ENCODE peak calls at places on chromosomes 13 and 19, in six cellular contexts. One of them, this sample, is unnamed.

GRCh38 chr13:41306271-41307150 is 4.6 kb upstream of the NAA16 start:
- DNase-seq in HEK293T: no peak
- DNase-seq in ureter: no peak
- DNase-seq in foreskin melanocyte: no peak
- DNase-seq in NCI-H748 treated with DMSO at 0.1 percent for 48 hours: no peak
- DNase-seq in NCI-H1417 treated with DMSO at 0.1 percent for 48 hours: no peak
- DNase-seq in this sample: no peak

GRCh38 chr13:108302279-108302678 is 32.8 kb downstream of the TNFSF13B start:
- DNase-seq in ureter: no peak
- DNase-seq in NCI-H1417 treated with DMSO at 0.1 percent for 48 hours: no peak
- DNase-seq in HEK293T: no peak
- DNase-seq in NCI-H748 treated with DMSO at 0.1 percent for 48 hours: no peak
- DNase-seq in foreskin melanocyte: no peak
- DNase-seq in this sample: no peak

GRCh38 chr13:24851546-24851945 is 87.6 kb downstream of the RNF17 start:
- DNase-seq in NCI-H748 treated with DMSO at 0.1 percent for 48 hours: no peak
- DNase-seq in foreskin melanocyte: no peak
- DNase-seq in ureter: no peak
- DNase-seq in HEK293T: no peak
- DNase-seq in NCI-H1417 treated with DMSO at 0.1 percent for 48 hours: no peak
- DNase-seq in this sample: no peak

GRCh38 chr19:27762933-27763332 is 1450.0 kb downstream of the UQCRFS1 start:
- DNase-seq in HEK293T: no peak
- DNase-seq in foreskin melanocyte: no peak
- DNase-seq in NCI-H1417 treated with DMSO at 0.1 percent for 48 hours: no peak
- DNase-seq in NCI-H748 treated with DMSO at 0.1 percent for 48 hours: no peak
- DNase-seq in ureter: no peak
- DNase-seq in this sample: no peak

GRCh38 chr13:26541678-26542553 is 15.6 kb upstream of the WASF3 start:
- DNase-seq in foreskin melanocyte: no peak
- DNase-seq in HEK293T: no peak
- DNase-seq in ureter: no peak
- DNase-seq in NCI-H1417 treated with DMSO at 0.1 percent for 48 hours: no peak
- DNase-seq in NCI-H748 treated with DMSO at 0.1 percent for 48 hours: no peak
- DNase-seq in this sample: no peak

GRCh38 chr19:2213799-2214198 is 22.3 kb downstream of the PLEKHJ1 start:
- DNase-seq in foreskin melanocyte: no peak
- DNase-seq in HEK293T: no peak
- DNase-seq in ureter: no peak
- DNase-seq in NCI-H1417 treated with DMSO at 0.1 percent for 48 hours: no peak
- DNase-seq in NCI-H748 treated with DMSO at 0.1 percent for 48 hours: no peak
- DNase-seq in this sample: no peak

GRCh38 chr13:50149143-50149703 is 134.0 kb downstream of the KCNRG start:
- DNase-seq in NCI-H748 treated with DMSO at 0.1 percent for 48 hours: no peak
- DNase-seq in ureter: no peak
- DNase-seq in HEK293T: no peak
- DNase-seq in foreskin melanocyte: peak
- DNase-seq in NCI-H1417 treated with DMSO at 0.1 percent for 48 hours: no peak
- DNase-seq in this sample: no peak

GRCh38 chr19:53102701-53103140 is 501 bp downstream of the ZNF160 start:
- DNase-seq in foreskin melanocyte: peak
- DNase-seq in ureter: peak
- DNase-seq in NCI-H748 treated with DMSO at 0.1 percent for 48 hours: peak
- DNase-seq in HEK293T: no peak
- DNase-seq in NCI-H1417 treated with DMSO at 0.1 percent for 48 hours: no peak
- DNase-seq in this sample: no peak

GRCh38 chr19:35352448-35353304 is 5.0 kb downstream of the FFAR1 start:
- DNase-seq in HEK293T: peak
- DNase-seq in NCI-H748 treated with DMSO at 0.1 percent for 48 hours: peak
- DNase-seq in ureter: peak
- DNase-seq in foreskin melanocyte: peak
- DNase-seq in NCI-H1417 treated with DMSO at 0.1 percent for 48 hours: peak
- DNase-seq in this sample: no peak

GRCh38 chr19:37981785-37982475 is 74.9 kb downstream of the SIPA1L3 start:
- DNase-seq in foreskin melanocyte: no peak
- DNase-seq in NCI-H1417 treated with DMSO at 0.1 percent for 48 hours: no peak
- DNase-seq in ureter: no peak
- DNase-seq in HEK293T: no peak
- DNase-seq in NCI-H748 treated with DMSO at 0.1 percent for 48 hours: no peak
- DNase-seq in this sample: no peak

GRCh38 chr13:86856996-86857395 is 814.2 kb upstream of the SLITRK5 start:
- DNase-seq in NCI-H748 treated with DMSO at 0.1 percent for 48 hours: no peak
- DNase-seq in foreskin melanocyte: no peak
- DNase-seq in HEK293T: no peak
- DNase-seq in ureter: no peak
- DNase-seq in NCI-H1417 treated with DMSO at 0.1 percent for 48 hours: no peak
- DNase-seq in this sample: no peak

This sample was measured in tibial nerve.